ENCODE peak calls at places on chromosome 3, in ten cellular contexts. One of them, this sample, is unnamed.

GRCh38 chr3:42533161-42533897 is 30.9 kb downstream of the VIPR1 start:
- DNase-seq in stimulated activated CD4-positive, alpha-beta T cell treated with anti-CD3 and anti-CD28 coated beads, Interleukin-4, amount 100 ng/mL, for 24 hours: no peak
- DNase-seq in uterus: no peak
- DNase-seq in stimulated activated CD8-positive, alpha-beta memory T cell treated with anti-CD3 and anti-CD28 coated beads, Interleukin-2, amount 100 ng/mL, for 1 hour: no peak
- DNase-seq in mammary epithelial cell: no peak
- DNase-seq in brain microvascular endothelial cell: no peak
- DNase-seq in astrocyte: no peak
- DNase-seq in iPS-NIHi11: no peak
- DNase-seq in dermis microvascular lymphatic vessel endothelial cell: no peak
- DNase-seq in HFFc6: no peak
- DNase-seq in this sample: peak; percentile 63

GRCh38 chr3:156150434-156151066 is 30.2 kb downstream of the KCNAB1 start:
- DNase-seq in stimulated activated CD4-positive, alpha-beta T cell treated with anti-CD3 and anti-CD28 coated beads, Interleukin-4, amount 100 ng/mL, for 24 hours: peak; percentile 46
- DNase-seq in uterus: peak; percentile 73
- DNase-seq in stimulated activated CD8-positive, alpha-beta memory T cell treated with anti-CD3 and anti-CD28 coated beads, Interleukin-2, amount 100 ng/mL, for 1 hour: no peak
- DNase-seq in mammary epithelial cell: peak; percentile 44
- DNase-seq in brain microvascular endothelial cell: peak; percentile 59
- DNase-seq in astrocyte: peak; percentile 43
- DNase-seq in iPS-NIHi11: peak; percentile 48
- DNase-seq in dermis microvascular lymphatic vessel endothelial cell: peak; percentile 52
- DNase-seq in HFFc6: peak; percentile 50
- DNase-seq in this sample: peak; percentile 64

GRCh38 chr3:88362428-88362827 is 212.7 kb downstream of the C3orf38 start:
- DNase-seq in stimulated activated CD4-positive, alpha-beta T cell treated with anti-CD3 and anti-CD28 coated beads, Interleukin-4, amount 100 ng/mL, for 24 hours: no peak
- DNase-seq in uterus: no peak
- DNase-seq in stimulated activated CD8-positive, alpha-beta memory T cell treated with anti-CD3 and anti-CD28 coated beads, Interleukin-2, amount 100 ng/mL, for 1 hour: no peak
- DNase-seq in mammary epithelial cell: peak; percentile 4
- DNase-seq in brain microvascular endothelial cell: no peak
- DNase-seq in astrocyte: no peak
- DNase-seq in iPS-NIHi11: no peak
- DNase-seq in dermis microvascular lymphatic vessel endothelial cell: no peak
- DNase-seq in HFFc6: no peak
- DNase-seq in this sample: no peak

GRCh38 chr3:29940759-29941319 is 660.0 kb downstream of the RBMS3 start:
- DNase-seq in stimulated activated CD4-positive, alpha-beta T cell treated with anti-CD3 and anti-CD28 coated beads, Interleukin-4, amount 100 ng/mL, for 24 hours: no peak
- DNase-seq in uterus: no peak
- DNase-seq in stimulated activated CD8-positive, alpha-beta memory T cell treated with anti-CD3 and anti-CD28 coated beads, Interleukin-2, amount 100 ng/mL, for 1 hour: no peak
- DNase-seq in mammary epithelial cell: no peak
- DNase-seq in brain microvascular endothelial cell: no peak
- DNase-seq in astrocyte: no peak
- DNase-seq in iPS-NIHi11: no peak
- DNase-seq in dermis microvascular lymphatic vessel endothelial cell: no peak
- DNase-seq in HFFc6: no peak
- DNase-seq in this sample: no peak

GRCh38 chr3:66472313-66473134 is 28.3 kb downstream of the LRIG1 start:
- DNase-seq in stimulated activated CD4-positive, alpha-beta T cell treated with anti-CD3 and anti-CD28 coated beads, Interleukin-4, amount 100 ng/mL, for 24 hours: peak; percentile 71
- DNase-seq in uterus: no peak
- DNase-seq in stimulated activated CD8-positive, alpha-beta memory T cell treated with anti-CD3 and anti-CD28 coated beads, Interleukin-2, amount 100 ng/mL, for 1 hour: no peak
- DNase-seq in mammary epithelial cell: peak; percentile 80
- DNase-seq in brain microvascular endothelial cell: peak; percentile 72
- DNase-seq in astrocyte: peak; percentile 90
- DNase-seq in iPS-NIHi11: no peak
- DNase-seq in dermis microvascular lymphatic vessel endothelial cell: peak; percentile 84
- DNase-seq in HFFc6: peak; percentile 75
- DNase-seq in this sample: no peak

GRCh38 chr3:171614318-171614967 is 154.2 kb upstream of the TNIK start:
- DNase-seq in stimulated activated CD4-positive, alpha-beta T cell treated with anti-CD3 and anti-CD28 coated beads, Interleukin-4, amount 100 ng/mL, for 24 hours: no peak
- DNase-seq in uterus: peak; percentile 47
- DNase-seq in stimulated activated CD8-positive, alpha-beta memory T cell treated with anti-CD3 and anti-CD28 coated beads, Interleukin-2, amount 100 ng/mL, for 1 hour: no peak
- DNase-seq in mammary epithelial cell: peak; percentile 24
- DNase-seq in brain microvascular endothelial cell: peak; percentile 64
- DNase-seq in astrocyte: peak; percentile 41
- DNase-seq in iPS-NIHi11: peak; percentile 78
- DNase-seq in dermis microvascular lymphatic vessel endothelial cell: peak; percentile 18
- DNase-seq in HFFc6: no peak
- DNase-seq in this sample: peak; percentile 67

GRCh38 chr3:188578579-188579363 is 424.8 kb downstream of the LPP start:
- DNase-seq in stimulated activated CD4-positive, alpha-beta T cell treated with anti-CD3 and anti-CD28 coated beads, Interleukin-4, amount 100 ng/mL, for 24 hours: peak; percentile 6
- DNase-seq in uterus: peak; percentile 72
- DNase-seq in stimulated activated CD8-positive, alpha-beta memory T cell treated with anti-CD3 and anti-CD28 coated beads, Interleukin-2, amount 100 ng/mL, for 1 hour: no peak
- DNase-seq in mammary epithelial cell: peak; percentile 38
- DNase-seq in brain microvascular endothelial cell: peak; percentile 73
- DNase-seq in astrocyte: peak; percentile 96
- DNase-seq in iPS-NIHi11: no peak
- DNase-seq in dermis microvascular lymphatic vessel endothelial cell: no peak
- DNase-seq in HFFc6: peak; percentile 39
- DNase-seq in this sample: no peak

GRCh38 chr3:123339302-123339701 is 109.6 kb downstream of the ADCY5 start:
- DNase-seq in stimulated activated CD4-positive, alpha-beta T cell treated with anti-CD3 and anti-CD28 coated beads, Interleukin-4, amount 100 ng/mL, for 24 hours: no peak
- DNase-seq in uterus: no peak
- DNase-seq in stimulated activated CD8-positive, alpha-beta memory T cell treated with anti-CD3 and anti-CD28 coated beads, Interleukin-2, amount 100 ng/mL, for 1 hour: no peak
- DNase-seq in mammary epithelial cell: no peak
- DNase-seq in brain microvascular endothelial cell: no peak
- DNase-seq in astrocyte: no peak
- DNase-seq in iPS-NIHi11: no peak
- DNase-seq in dermis microvascular lymphatic vessel endothelial cell: no peak
- DNase-seq in HFFc6: no peak
- DNase-seq in this sample: no peak

GRCh38 chr3:68220832-68221231 is 566.4 kb upstream of the SUCLG2 start:
- DNase-seq in stimulated activated CD4-positive, alpha-beta T cell treated with anti-CD3 and anti-CD28 coated beads, Interleukin-4, amount 100 ng/mL, for 24 hours: no peak
- DNase-seq in uterus: no peak
- DNase-seq in stimulated activated CD8-positive, alpha-beta memory T cell treated with anti-CD3 and anti-CD28 coated beads, Interleukin-2, amount 100 ng/mL, for 1 hour: no peak
- DNase-seq in mammary epithelial cell: no peak
- DNase-seq in brain microvascular endothelial cell: no peak
- DNase-seq in astrocyte: no peak
- DNase-seq in iPS-NIHi11: no peak
- DNase-seq in dermis microvascular lymphatic vessel endothelial cell: no peak
- DNase-seq in HFFc6: no peak
- DNase-seq in this sample: no peak

GRCh38 chr3:192957441-192957951 is 39.8 kb upstream of the MB21D2 start:
- DNase-seq in stimulated activated CD4-positive, alpha-beta T cell treated with anti-CD3 and anti-CD28 coated beads, Interleukin-4, amount 100 ng/mL, for 24 hours: no peak
- DNase-seq in uterus: peak; percentile 37
- DNase-seq in stimulated activated CD8-positive, alpha-beta memory T cell treated with anti-CD3 and anti-CD28 coated beads, Interleukin-2, amount 100 ng/mL, for 1 hour: no peak
- DNase-seq in mammary epithelial cell: peak; percentile 92
- DNase-seq in brain microvascular endothelial cell: peak; percentile 86
- DNase-seq in astrocyte: peak; percentile 91
- DNase-seq in iPS-NIHi11: no peak
- DNase-seq in dermis microvascular lymphatic vessel endothelial cell: peak; percentile 46
- DNase-seq in HFFc6: peak; percentile 78
- DNase-seq in this sample: no peak

GRCh38 chr3:52385157-52385556 is 59.7 kb downstream of the SEMA3G start:
- DNase-seq in stimulated activated CD4-positive, alpha-beta T cell treated with anti-CD3 and anti-CD28 coated beads, Interleukin-4, amount 100 ng/mL, for 24 hours: no peak
- DNase-seq in uterus: no peak
- DNase-seq in stimulated activated CD8-positive, alpha-beta memory T cell treated with anti-CD3 and anti-CD28 coated beads, Interleukin-2, amount 100 ng/mL, for 1 hour: no peak
- DNase-seq in mammary epithelial cell: no peak
- DNase-seq in brain microvascular endothelial cell: peak; percentile 21
- DNase-seq in astrocyte: peak; percentile 12
- DNase-seq in iPS-NIHi11: peak; percentile 92
- DNase-seq in dermis microvascular lymphatic vessel endothelial cell: no peak
- DNase-seq in HFFc6: peak; percentile 43
- DNase-seq in this sample: peak; percentile 94

GRCh38 chr3:71087109-71088018 is 496.2 kb downstream of the FOXP1 start:
- DNase-seq in stimulated activated CD4-positive, alpha-beta T cell treated with anti-CD3 and anti-CD28 coated beads, Interleukin-4, amount 100 ng/mL, for 24 hours: peak; percentile 60
- DNase-seq in uterus: no peak
- DNase-seq in stimulated activated CD8-positive, alpha-beta memory T cell treated with anti-CD3 and anti-CD28 coated beads, Interleukin-2, amount 100 ng/mL, for 1 hour: no peak
- DNase-seq in mammary epithelial cell: peak; percentile 36
- DNase-seq in brain microvascular endothelial cell: peak; percentile 78
- DNase-seq in astrocyte: peak; percentile 61
- DNase-seq in iPS-NIHi11: no peak
- DNase-seq in dermis microvascular lymphatic vessel endothelial cell: no peak
- DNase-seq in HFFc6: no peak
- DNase-seq in this sample: no peak

GRCh38 chr3:21647961-21648360 is 103.0 kb downstream of the ZNF385D start:
- DNase-seq in stimulated activated CD4-positive, alpha-beta T cell treated with anti-CD3 and anti-CD28 coated beads, Interleukin-4, amount 100 ng/mL, for 24 hours: no peak
- DNase-seq in uterus: no peak
- DNase-seq in stimulated activated CD8-positive, alpha-beta memory T cell treated with anti-CD3 and anti-CD28 coated beads, Interleukin-2, amount 100 ng/mL, for 1 hour: no peak
- DNase-seq in mammary epithelial cell: no peak
- DNase-seq in brain microvascular endothelial cell: no peak
- DNase-seq in astrocyte: no peak
- DNase-seq in iPS-NIHi11: no peak
- DNase-seq in dermis microvascular lymphatic vessel endothelial cell: no peak
- DNase-seq in HFFc6: no peak
- DNase-seq in this sample: peak; percentile 65

GRCh38 chr3:54188176-54188791 is 65.9 kb downstream of the CACNA2D3 start:
- DNase-seq in stimulated activated CD4-positive, alpha-beta T cell treated with anti-CD3 and anti-CD28 coated beads, Interleukin-4, amount 100 ng/mL, for 24 hours: peak; percentile 20
- DNase-seq in uterus: no peak
- DNase-seq in stimulated activated CD8-positive, alpha-beta memory T cell treated with anti-CD3 and anti-CD28 coated beads, Interleukin-2, amount 100 ng/mL, for 1 hour: no peak
- DNase-seq in mammary epithelial cell: peak; percentile 50
- DNase-seq in brain microvascular endothelial cell: peak; percentile 27
- DNase-seq in astrocyte: peak; percentile 40
- DNase-seq in iPS-NIHi11: peak; percentile 87
- DNase-seq in dermis microvascular lymphatic vessel endothelial cell: peak; percentile 15
- DNase-seq in HFFc6: peak; percentile 19
- DNase-seq in this sample: peak; percentile 85

GRCh38 chr3:64311424-64311920 is 86.2 kb upstream of the PRICKLE2 start:
- DNase-seq in stimulated activated CD4-positive, alpha-beta T cell treated with anti-CD3 and anti-CD28 coated beads, Interleukin-4, amount 100 ng/mL, for 24 hours: no peak
- DNase-seq in uterus: no peak
- DNase-seq in stimulated activated CD8-positive, alpha-beta memory T cell treated with anti-CD3 and anti-CD28 coated beads, Interleukin-2, amount 100 ng/mL, for 1 hour: no peak
- DNase-seq in mammary epithelial cell: no peak
- DNase-seq in brain microvascular endothelial cell: no peak
- DNase-seq in astrocyte: no peak
- DNase-seq in iPS-NIHi11: no peak
- DNase-seq in dermis microvascular lymphatic vessel endothelial cell: peak; percentile 14
- DNase-seq in HFFc6: peak; percentile 21
- DNase-seq in this sample: no peak

GRCh38 chr3:70849911-70850699 is 537.7 kb upstream of the MDFIC2 start:
- DNase-seq in stimulated activated CD4-positive, alpha-beta T cell treated with anti-CD3 and anti-CD28 coated beads, Interleukin-4, amount 100 ng/mL, for 24 hours: no peak
- DNase-seq in uterus: peak; percentile 44
- DNase-seq in stimulated activated CD8-positive, alpha-beta memory T cell treated with anti-CD3 and anti-CD28 coated beads, Interleukin-2, amount 100 ng/mL, for 1 hour: no peak
- DNase-seq in mammary epithelial cell: peak; percentile 77
- DNase-seq in brain microvascular endothelial cell: peak; percentile 92
- DNase-seq in astrocyte: peak; percentile 87
- DNase-seq in iPS-NIHi11: no peak
- DNase-seq in dermis microvascular lymphatic vessel endothelial cell: peak; percentile 82
- DNase-seq in HFFc6: peak; percentile 87
- DNase-seq in this sample: peak; percentile 82

GRCh38 chr3:58003093-58003492 is 5.1 kb upstream of the FLNB start:
- DNase-seq in stimulated activated CD4-positive, alpha-beta T cell treated with anti-CD3 and anti-CD28 coated beads, Interleukin-4, amount 100 ng/mL, for 24 hours: no peak
- DNase-seq in uterus: no peak
- DNase-seq in stimulated activated CD8-positive, alpha-beta memory T cell treated with anti-CD3 and anti-CD28 coated beads, Interleukin-2, amount 100 ng/mL, for 1 hour: no peak
- DNase-seq in mammary epithelial cell: no peak
- DNase-seq in brain microvascular endothelial cell: no peak
- DNase-seq in astrocyte: no peak
- DNase-seq in iPS-NIHi11: no peak
- DNase-seq in dermis microvascular lymphatic vessel endothelial cell: no peak
- DNase-seq in HFFc6: no peak
- DNase-seq in this sample: peak; percentile 62

GRCh38 chr3:128379768-128380167 is 86.9 kb downstream of the DNAJB8 start:
- DNase-seq in stimulated activated CD4-positive, alpha-beta T cell treated with anti-CD3 and anti-CD28 coated beads, Interleukin-4, amount 100 ng/mL, for 24 hours: no peak
- DNase-seq in uterus: no peak
- DNase-seq in stimulated activated CD8-positive, alpha-beta memory T cell treated with anti-CD3 and anti-CD28 coated beads, Interleukin-2, amount 100 ng/mL, for 1 hour: no peak
- DNase-seq in mammary epithelial cell: no peak
- DNase-seq in brain microvascular endothelial cell: no peak
- DNase-seq in astrocyte: no peak
- DNase-seq in iPS-NIHi11: no peak
- DNase-seq in dermis microvascular lymphatic vessel endothelial cell: no peak
- DNase-seq in HFFc6: no peak
- DNase-seq in this sample: peak; percentile 15

GRCh38 chr3:126961191-126961790 is 21.6 kb upstream of the PLXNA1 start:
- DNase-seq in stimulated activated CD4-positive, alpha-beta T cell treated with anti-CD3 and anti-CD28 coated beads, Interleukin-4, amount 100 ng/mL, for 24 hours: no peak
- DNase-seq in uterus: no peak
- DNase-seq in stimulated activated CD8-positive, alpha-beta memory T cell treated with anti-CD3 and anti-CD28 coated beads, Interleukin-2, amount 100 ng/mL, for 1 hour: no peak
- DNase-seq in mammary epithelial cell: peak; percentile 78
- DNase-seq in brain microvascular endothelial cell: peak; percentile 20
- DNase-seq in astrocyte: peak; percentile 30
- DNase-seq in iPS-NIHi11: peak; percentile 60
- DNase-seq in dermis microvascular lymphatic vessel endothelial cell: no peak
- DNase-seq in HFFc6: no peak
- DNase-seq in this sample: no peak

GRCh38 chr3:134543113-134543512 is 57.3 kb downstream of the CEP63 start:
- DNase-seq in stimulated activated CD4-positive, alpha-beta T cell treated with anti-CD3 and anti-CD28 coated beads, Interleukin-4, amount 100 ng/mL, for 24 hours: no peak
- DNase-seq in uterus: no peak
- DNase-seq in stimulated activated CD8-positive, alpha-beta memory T cell treated with anti-CD3 and anti-CD28 coated beads, Interleukin-2, amount 100 ng/mL, for 1 hour: no peak
- DNase-seq in mammary epithelial cell: no peak
- DNase-seq in brain microvascular endothelial cell: no peak
- DNase-seq in astrocyte: peak; percentile 2
- DNase-seq in iPS-NIHi11: no peak
- DNase-seq in dermis microvascular lymphatic vessel endothelial cell: no peak
- DNase-seq in HFFc6: no peak
- DNase-seq in this sample: no peak

GRCh38 chr3:179236676-179237301 is 14.1 kb downstream of the KCNMB3 start:
- DNase-seq in stimulated activated CD4-positive, alpha-beta T cell treated with anti-CD3 and anti-CD28 coated beads, Interleukin-4, amount 100 ng/mL, for 24 hours: no peak
- DNase-seq in uterus: no peak
- DNase-seq in stimulated activated CD8-positive, alpha-beta memory T cell treated with anti-CD3 and anti-CD28 coated beads, Interleukin-2, amount 100 ng/mL, for 1 hour: no peak
- DNase-seq in mammary epithelial cell: no peak
- DNase-seq in brain microvascular endothelial cell: no peak
- DNase-seq in astrocyte: no peak
- DNase-seq in iPS-NIHi11: no peak
- DNase-seq in dermis microvascular lymphatic vessel endothelial cell: no peak
- DNase-seq in HFFc6: no peak
- DNase-seq in this sample: no peak

GRCh38 chr3:73926360-73927202 is 301.8 kb upstream of the PDZRN3 start:
- DNase-seq in stimulated activated CD4-positive, alpha-beta T cell treated with anti-CD3 and anti-CD28 coated beads, Interleukin-4, amount 100 ng/mL, for 24 hours: no peak
- DNase-seq in uterus: no peak
- DNase-seq in stimulated activated CD8-positive, alpha-beta memory T cell treated with anti-CD3 and anti-CD28 coated beads, Interleukin-2, amount 100 ng/mL, for 1 hour: no peak
- DNase-seq in mammary epithelial cell: no peak
- DNase-seq in brain microvascular endothelial cell: no peak
- DNase-seq in astrocyte: no peak
- DNase-seq in iPS-NIHi11: no peak
- DNase-seq in dermis microvascular lymphatic vessel endothelial cell: no peak
- DNase-seq in HFFc6: no peak
- DNase-seq in this sample: no peak

GRCh38 chr3:194261581-194262063 is 89.5 kb downstream of the CPN2 start:
- DNase-seq in stimulated activated CD4-positive, alpha-beta T cell treated with anti-CD3 and anti-CD28 coated beads, Interleukin-4, amount 100 ng/mL, for 24 hours: no peak
- DNase-seq in uterus: no peak
- DNase-seq in stimulated activated CD8-positive, alpha-beta memory T cell treated with anti-CD3 and anti-CD28 coated beads, Interleukin-2, amount 100 ng/mL, for 1 hour: no peak
- DNase-seq in mammary epithelial cell: no peak
- DNase-seq in brain microvascular endothelial cell: no peak
- DNase-seq in astrocyte: no peak
- DNase-seq in iPS-NIHi11: no peak
- DNase-seq in dermis microvascular lymphatic vessel endothelial cell: no peak
- DNase-seq in HFFc6: no peak
- DNase-seq in this sample: no peak

GRCh38 chr3:39428745-39429201 is 22.3 kb downstream of the RPSA start:
- DNase-seq in stimulated activated CD4-positive, alpha-beta T cell treated with anti-CD3 and anti-CD28 coated beads, Interleukin-4, amount 100 ng/mL, for 24 hours: no peak
- DNase-seq in uterus: peak; percentile 51
- DNase-seq in stimulated activated CD8-positive, alpha-beta memory T cell treated with anti-CD3 and anti-CD28 coated beads, Interleukin-2, amount 100 ng/mL, for 1 hour: no peak
- DNase-seq in mammary epithelial cell: no peak
- DNase-seq in brain microvascular endothelial cell: no peak
- DNase-seq in astrocyte: no peak
- DNase-seq in iPS-NIHi11: no peak
- DNase-seq in dermis microvascular lymphatic vessel endothelial cell: peak; percentile 57
- DNase-seq in HFFc6: no peak
- DNase-seq in this sample: no peak

GRCh38 chr3:184349563-184350470 is 11.6 kb downstream of the CLCN2 start:
- DNase-seq in stimulated activated CD4-positive, alpha-beta T cell treated with anti-CD3 and anti-CD28 coated beads, Interleukin-4, amount 100 ng/mL, for 24 hours: no peak
- DNase-seq in uterus: no peak
- DNase-seq in stimulated activated CD8-positive, alpha-beta memory T cell treated with anti-CD3 and anti-CD28 coated beads, Interleukin-2, amount 100 ng/mL, for 1 hour: no peak
- DNase-seq in mammary epithelial cell: no peak
- DNase-seq in brain microvascular endothelial cell: no peak
- DNase-seq in astrocyte: no peak
- DNase-seq in iPS-NIHi11: no peak
- DNase-seq in dermis microvascular lymphatic vessel endothelial cell: no peak
- DNase-seq in HFFc6: no peak
- DNase-seq in this sample: no peak

GRCh38 chr3:89046661-89047060 is 60.8 kb upstream of the EPHA3 start:
- DNase-seq in stimulated activated CD4-positive, alpha-beta T cell treated with anti-CD3 and anti-CD28 coated beads, Interleukin-4, amount 100 ng/mL, for 24 hours: no peak
- DNase-seq in uterus: no peak
- DNase-seq in stimulated activated CD8-positive, alpha-beta memory T cell treated with anti-CD3 and anti-CD28 coated beads, Interleukin-2, amount 100 ng/mL, for 1 hour: no peak
- DNase-seq in mammary epithelial cell: no peak
- DNase-seq in brain microvascular endothelial cell: no peak
- DNase-seq in astrocyte: no peak
- DNase-seq in iPS-NIHi11: no peak
- DNase-seq in dermis microvascular lymphatic vessel endothelial cell: no peak
- DNase-seq in HFFc6: no peak
- DNase-seq in this sample: no peak

GRCh38 chr3:126956866-126957650 is 25.9 kb upstream of the PLXNA1 start:
- DNase-seq in stimulated activated CD4-positive, alpha-beta T cell treated with anti-CD3 and anti-CD28 coated beads, Interleukin-4, amount 100 ng/mL, for 24 hours: no peak
- DNase-seq in uterus: no peak
- DNase-seq in stimulated activated CD8-positive, alpha-beta memory T cell treated with anti-CD3 and anti-CD28 coated beads, Interleukin-2, amount 100 ng/mL, for 1 hour: no peak
- DNase-seq in mammary epithelial cell: peak; percentile 90
- DNase-seq in brain microvascular endothelial cell: no peak
- DNase-seq in astrocyte: no peak
- DNase-seq in iPS-NIHi11: no peak
- DNase-seq in dermis microvascular lymphatic vessel endothelial cell: no peak
- DNase-seq in HFFc6: no peak
- DNase-seq in this sample: peak; percentile 45

This sample was measured in mesendoderm.